ENCODE peak calls at places on chromosomes 12 and 14, in eight cellular contexts. G is neural progenitor cell; A is IMR-90; C is WTC11; S is CD8-positive, alpha-beta T cell; P is prostate gland; I is lower leg skin; N is suprapubic skin. U is an unnamed sample.

GRCh38 chr12:57611116-57611809 is at the start of gene ARHGEF25:
- DNase-seq in C (peak; percentile 73), A (peak; percentile 53), G (peak; percentile 87), S (peak; percentile 51), P (peak; percentile 46), I (peak; percentile 93), N (no peak), U (no peak)

GRCh38 chr12:24615967-24616411 is 332.9 kb downstream of the BCAT1 start:
- DNase-seq in A (peak; percentile 78), I (no peak), C (no peak), G (no peak), N (no peak), S (no peak), P (no peak), U (no peak)

GRCh38 chr12:25959069-25959961 is 833 bp downstream of the RASSF8 start:
- DNase-seq in C (peak; percentile 57), P (peak; percentile 40), S (no peak), A (peak; percentile 85), I (peak; percentile 92), G (peak; percentile 65), N (no peak), U (no peak)

GRCh38 chr14:22882529-22883190 is 362 bp upstream of the REM2 start:
- DNase-seq in C (peak; percentile 72), G (peak; percentile 82), I (no peak), A (peak; percentile 46), N (no peak), S (no peak), P (peak; percentile 44), U (no peak)

GRCh38 chr12:49244161-49244560 is 20.7 kb upstream of the TUBA1C start:
- DNase-seq in C (no peak), A (peak; percentile 82), P (no peak), G (no peak), I (no peak), S (no peak), N (no peak), U (no peak)

GRCh38 chr14:104361101-104361591 is 218.4 kb upstream of the C14orf180 start:
- DNase-seq in A (no peak), C (no peak), I (peak; percentile 70), S (no peak), N (peak; percentile 54), G (no peak), P (no peak), U (no peak)

GRCh38 chr12:55712700-55713415 is 3.0 kb upstream of the BLOC1S1 start:
- DNase-seq in A (no peak), N (no peak), C (no peak), S (no peak), G (no peak), P (no peak), I (no peak), U (peak; percentile 3)

GRCh38 chr12:64427988-64428387 is 23.8 kb downstream of the XPOT start:
- DNase-seq in P (no peak), S (no peak), C (no peak), I (no peak), N (no peak), A (no peak), G (no peak), U (no peak)

GRCh38 chr12:76820888-76821482 is 57.1 kb downstream of the ZDHHC17 start:
- DNase-seq in I (no peak), G (peak; percentile 69), P (peak; percentile 10), S (no peak), C (peak; percentile 49), N (no peak), A (peak; percentile 47), U (no peak)

GRCh38 chr14:68363401-68363800 is 429.5 kb downstream of the ZFP36L1 start:
- DNase-seq in G (peak; percentile 59), S (no peak), P (no peak), C (peak; percentile 47), I (no peak), N (no peak), A (no peak), U (no peak)

GRCh38 chr14:104677506-104678332 is 11.7 kb upstream of the INF2 start:
- DNase-seq in C (peak; percentile 66), N (no peak), A (peak; percentile 81), S (peak; percentile 65), I (peak; percentile 93), G (peak; percentile 83), P (peak; percentile 53), U (no peak)

GRCh38 chr14:65373671-65374039 is 38.9 kb upstream of the FUT8 start:
- DNase-seq in N (no peak), C (no peak), G (no peak), A (no peak), S (no peak), P (peak; percentile 16), I (no peak), U (no peak)

GRCh38 chr12:106112094-106112822 is 26.5 kb downstream of the NUAK1 start:
- DNase-seq in C (no peak), S (no peak), A (peak; percentile 22), N (no peak), I (peak; percentile 92), G (no peak), P (peak; percentile 78), U (no peak)

GRCh38 chr14:22691171-22691570 is 47.0 kb upstream of the OR6J1 start:
- DNase-seq in N (no peak), A (peak; percentile 72), I (no peak), P (no peak), C (no peak), S (no peak), G (no peak), U (no peak)

GRCh38 chr14:66401447-66402095 is 84.6 kb upstream of the CCDC196 start:
- DNase-seq in A (no peak), I (no peak), S (no peak), C (no peak), G (peak; percentile 17), N (no peak), P (no peak), U (no peak)

GRCh38 chr14:42994001-42994736 is 1387.5 kb downstream of the LRFN5 start:
- DNase-seq in P (no peak), A (peak; percentile 79), C (no peak), N (no peak), S (no peak), G (no peak), I (no peak), U (no peak)

GRCh38 chr12:71439613-71440392 is at the start of gene LGR5:
- DNase-seq in I (peak; percentile 92), S (no peak), C (peak; percentile 63), G (peak; percentile 87), A (peak; percentile 7), P (no peak), N (no peak), U (peak; percentile 79)

GRCh38 chr14:24665440-24665991 is 31.5 kb upstream of the GZMB start:
- DNase-seq in I (no peak), G (no peak), P (no peak), N (no peak), C (no peak), A (no peak), S (peak; percentile 30), U (no peak)

GRCh38 chr14:58690801-58691516 is 53.2 kb downstream of the DACT1 start:
- DNase-seq in S (no peak), N (no peak), C (no peak), A (no peak), G (no peak), I (no peak), P (no peak), U (no peak)

DNA sequence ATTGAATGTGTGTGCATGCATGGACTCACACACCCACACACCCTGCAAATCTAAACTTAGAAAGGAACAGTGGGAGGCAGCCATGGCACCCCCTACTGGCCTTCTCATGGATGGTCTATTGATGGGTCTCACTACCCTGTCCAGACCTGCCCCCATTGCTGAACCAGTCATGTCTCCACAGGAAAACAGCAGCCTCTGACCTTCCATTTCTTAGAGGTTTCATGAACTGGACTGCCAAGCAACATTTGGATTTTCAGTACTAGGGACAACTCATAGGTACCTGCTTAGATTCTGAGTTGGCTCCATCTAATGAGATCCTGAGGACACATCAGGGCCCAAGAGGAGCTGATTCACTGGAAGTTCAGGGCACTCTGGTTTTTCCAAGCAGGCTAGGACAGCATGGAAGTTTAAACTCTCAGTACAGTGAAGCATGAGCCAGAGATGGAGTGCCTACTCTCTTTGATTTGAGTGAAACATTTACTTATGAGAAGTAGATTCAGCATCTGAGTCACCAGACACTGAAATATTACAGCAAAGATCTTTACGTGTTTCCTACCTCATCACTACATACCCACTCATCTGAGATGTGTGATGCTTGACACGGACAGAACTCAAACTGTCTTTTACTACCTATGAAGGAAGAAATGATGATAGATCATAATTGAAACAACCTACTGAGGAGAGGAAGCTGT is 98.9 kb upstream of the PLEKHG7 start:
- DNase-seq in S (no peak), N (no peak), A (peak; percentile 50), I (no peak), G (no peak), P (no peak), C (no peak), U (no peak)
- TF ChIP-seq CTCF in S (no peak), N (no peak), A (no peak), I (no peak), G (no peak), P (no peak), C (no peak), U (no peak)

GRCh38 chr12:51700887-51701286 is 109.9 kb downstream of the SCN8A start:
- DNase-seq in N (no peak), S (no peak), G (no peak), A (no peak), I (no peak), C (no peak), P (no peak), U (no peak)

GRCh38 chr12:51705450-51705849 is 114.4 kb downstream of the SCN8A start:
- DNase-seq in G (no peak), I (no peak), A (peak; percentile 61), P (no peak), S (no peak), N (no peak), C (no peak), U (no peak)

GRCh38 chr12:51702582-51702981 is 111.5 kb downstream of the SCN8A start:
- DNase-seq in C (no peak), A (no peak), I (no peak), P (no peak), N (no peak), G (no peak), S (no peak), U (no peak)

DNA sequence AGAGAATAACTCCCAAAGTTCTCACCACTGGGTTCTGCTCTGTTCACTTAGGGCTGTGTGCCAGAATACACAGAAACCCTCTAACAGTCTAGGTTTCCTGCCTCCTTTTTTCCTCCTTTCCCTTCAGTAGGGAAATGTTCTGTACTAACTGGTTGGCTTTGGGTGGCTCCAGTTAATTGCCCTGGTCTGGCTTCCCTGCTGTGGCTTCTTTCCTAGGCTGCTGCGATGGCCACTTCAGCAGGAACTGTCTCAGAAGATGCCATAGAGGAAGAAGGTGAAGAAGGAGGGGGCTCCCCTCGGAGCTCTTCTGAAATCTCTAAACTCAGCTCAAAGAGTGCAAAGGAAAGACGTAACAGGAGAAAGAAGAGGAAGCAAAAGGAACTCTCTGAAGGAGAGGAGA is 115.2 kb downstream of the SCN8A start:
- DNase-seq in A (no peak), G (no peak), P (no peak), C (no peak), S (no peak), N (no peak), I (no peak), U (no peak)
- TF ChIP-seq CTCF in A (no peak), G (no peak), P (no peak), C (no peak), S (no peak), N (no peak), I (no peak), U (no peak)

GRCh38 chr12:10750385-10750727 is 27.2 kb upstream of the YBX3 start:
- DNase-seq in S (no peak), G (no peak), I (no peak), A (no peak), N (no peak), C (no peak), P (no peak), U (no peak)
- TF ChIP-seq CTCF in S (peak; percentile 44), G (no peak), I (no peak), A (no peak), N (no peak), C (no peak), P (no peak), U (peak; percentile 62)

GRCh38 chr14:74586681-74587362 is 25.2 kb downstream of the LTBP2 start:
- DNase-seq in C (no peak), A (no peak), S (no peak), I (no peak), G (no peak), N (no peak), P (no peak), U (peak; percentile 80)
- TF ChIP-seq CTCF in C (no peak), A (no peak), S (no peak), I (no peak), G (no peak), N (no peak), P (no peak), U (no peak)

U was measured in chondrocyte.